ENCODE peak calls at places on chromosomes 1 and 21, in nine cellular contexts. M is GM12891, I is upper lobe of left lung, A is A549, C is uterus, S is lower leg skin, O is K562, N is tibial nerve, F is esophagus squamous epithelium. B is an unnamed sample.

GRCh38 chr21:29232601-29233541 is 65.9 kb upstream of the BACH1 start:
- DNase-seq in M (no peak), I (no peak), A (no peak), C (no peak), S (no peak), O (peak; percentile 18), N (no peak), F (no peak), B (peak; percentile 32)

GRCh38 chr1:182646739-182647138 is 37.6 kb downstream of the RGS8 start:
- DNase-seq in M (no peak), I (no peak), A (no peak), C (no peak), S (no peak), O (no peak), N (no peak), F (no peak), B (no peak)

GRCh38 chr1:25123551-25123950 is 108.8 kb downstream of the SYF2 start:
- DNase-seq in M (no peak), I (no peak), A (no peak), C (no peak), S (no peak), O (no peak), N (no peak), F (no peak), B (no peak)

GRCh38 chr1:117698398-117699160 is 92.7 kb downstream of the TENT5C start:
- DNase-seq in M (no peak), I (no peak), A (no peak), C (peak; percentile 82), S (no peak), O (peak; percentile 53), N (no peak), F (no peak), B (peak; percentile 53)

GRCh38 chr1:243718893-243719292 is 131.2 kb downstream of the AKT3 start:
- DNase-seq in M (no peak), I (no peak), A (no peak), C (no peak), S (no peak), O (no peak), N (no peak), F (no peak), B (no peak)

GRCh38 chr1:87684786-87685185 is 356.1 kb downstream of the LMO4 start:
- DNase-seq in M (no peak), I (no peak), A (no peak), C (no peak), S (no peak), O (no peak), N (no peak), F (no peak), B (no peak)

GRCh38 chr1:162892916-162893714 is 32.1 kb upstream of the CCDC190 start:
- DNase-seq in M (no peak), I (no peak), A (no peak), C (no peak), S (no peak), O (no peak), N (no peak), F (no peak), B (peak; percentile 80)

GRCh38 chr1:197200468-197200899 is 54.0 kb upstream of the ASPM start:
- DNase-seq in M (no peak), I (no peak), A (no peak), C (no peak), S (peak; percentile 15), O (no peak), N (no peak), F (no peak), B (peak; percentile 40)

GRCh38 chr1:154847891-154848290 is 22.2 kb downstream of the KCNN3 start:
- DNase-seq in M (no peak), I (no peak), A (no peak), C (peak; percentile 60), S (no peak), O (no peak), N (no peak), F (no peak), B (no peak)

GRCh38 chr1:179029293-179029692 is 3.6 kb downstream of the FAM20B start:
- DNase-seq in M (no peak), I (no peak), A (no peak), C (no peak), S (no peak), O (peak; percentile 58), N (no peak), F (no peak), B (no peak)

GRCh38 chr21:21007606-21008005 is 9.4 kb downstream of the NCAM2 start:
- DNase-seq in M (no peak), I (no peak), A (no peak), C (no peak), S (no peak), O (no peak), N (no peak), F (no peak), B (no peak)

GRCh38 chr1:161244888-161245287 is 6.9 kb upstream of the NR1I3 start:
- DNase-seq in M (no peak), I (no peak), A (no peak), C (no peak), S (peak; percentile 26), O (no peak), N (no peak), F (no peak), B (no peak)

GRCh38 chr1:165452336-165453130 is 7.6 kb upstream of the RXRG start:
- DNase-seq in M (no peak), I (no peak), A (no peak), C (no peak), S (no peak), O (no peak), N (no peak), F (no peak), B (no peak)

GRCh38 chr1:110829955-110830553 is 42.9 kb upstream of the CD53 start:
- DNase-seq in M (no peak), I (no peak), A (peak; percentile 3), C (no peak), S (no peak), O (peak; percentile 62), N (no peak), F (no peak), B (peak; percentile 44)

GRCh38 chr1:39158330-39159086 is 46.0 kb upstream of the MACF1 start:
- DNase-seq in M (no peak), I (peak; percentile 71), A (peak; percentile 22), C (no peak), S (no peak), O (peak; percentile 76), N (no peak), F (no peak), B (no peak)

GRCh38 chr1:223703668-223704013 is 8.7 kb upstream of the CAPN2 start:
- DNase-seq in M (no peak), I (no peak), A (no peak), C (no peak), S (no peak), O (no peak), N (no peak), F (no peak), B (no peak)

GRCh38 chr1:10688409-10688786 is 108.0 kb downstream of the CASZ1 start:
- DNase-seq in M (no peak), I (no peak), A (no peak), C (no peak), S (no peak), O (no peak), N (no peak), F (no peak), B (peak; percentile 71)

GRCh38 chr1:210535796-210536195 is 207.1 kb downstream of the HHAT start:
- DNase-seq in M (no peak), I (no peak), A (no peak), C (no peak), S (no peak), O (no peak), N (no peak), F (no peak), B (no peak)

GRCh38 chr1:154352581-154353459 is 27.5 kb downstream of the ATP8B2 start:
- DNase-seq in M (no peak), I (peak; percentile 61), A (no peak), C (peak; percentile 38), S (no peak), O (peak; percentile 70), N (no peak), F (no peak), B (peak; percentile 80)

GRCh38 chr1:32334274-32334861 is 1.7 kb downstream of the MARCKSL1 start:
- DNase-seq in M (no peak), I (no peak), A (no peak), C (no peak), S (no peak), O (no peak), N (no peak), F (no peak), B (no peak)
- TF ChIP-seq POLR2A in M (peak; percentile 66), I (no peak), A (no peak), C (no peak), S (no peak), O (peak; percentile 72), N (no peak), F (no peak), B (no peak)

GRCh38 chr1:229342902-229343587 is at the start of gene CCSAP:
- DNase-seq in M (peak; percentile 45), I (peak; percentile 49), A (peak; percentile 49), C (peak; percentile 57), S (no peak), O (peak; percentile 75), N (peak; percentile 24), F (no peak), B (peak; percentile 77)
- TF ChIP-seq POLR2A in M (no peak), I (peak; percentile 14), A (no peak), C (no peak), S (no peak), O (no peak), N (no peak), F (no peak), B (no peak)

GRCh38 chr1:59926381-59927243 is at the start of gene CYP2J2:
- DNase-seq in M (no peak), I (peak; percentile 57), A (peak; percentile 3), C (peak; percentile 15), S (no peak), O (no peak), N (peak; percentile 25), F (no peak), B (no peak)
- TF ChIP-seq POLR2A in M (no peak), I (no peak), A (no peak), C (no peak), S (no peak), O (no peak), N (peak; percentile 71), F (no peak), B (no peak)

GRCh38 chr21:45441431-45442255 is 36.7 kb downstream of the COL18A1 start:
- DNase-seq in M (no peak), I (no peak), A (no peak), C (no peak), S (no peak), O (no peak), N (no peak), F (no peak), B (no peak)

GRCh38 chr21:45438391-45439145 is 33.6 kb downstream of the COL18A1 start:
- DNase-seq in M (no peak), I (no peak), A (no peak), C (no peak), S (no peak), O (no peak), N (no peak), F (no peak), B (no peak)

GRCh38 chr21:45439901-45440461 is 35.0 kb downstream of the COL18A1 start:
- DNase-seq in M (no peak), I (no peak), A (no peak), C (no peak), S (no peak), O (no peak), N (no peak), F (no peak), B (no peak)

GRCh38 chr21:45440736-45441350 is 35.9 kb downstream of the COL18A1 start:
- DNase-seq in M (no peak), I (no peak), A (no peak), C (no peak), S (no peak), O (no peak), N (no peak), F (no peak), B (no peak)

GRCh38 chr21:45439171-45439872 is 34.4 kb downstream of the COL18A1 start:
- DNase-seq in M (peak; percentile 99), I (peak; percentile 82), A (peak; percentile 58), C (peak; percentile 90), S (peak; percentile 69), O (peak; percentile 90), N (peak; percentile 74), F (no peak), B (peak; percentile 87)
- TF ChIP-seq POLR2A in M (no peak), I (peak; percentile 21), A (no peak), C (peak; percentile 39), S (no peak), O (no peak), N (no peak), F (no peak), B (no peak)

B was measured in NB4.